ENCODE peak calls at places on chromosome 19, in seven cellular contexts. O, C, V, D, I, E and S are unnamed samples.

GRCh38 chr19:7535993-7536685 is 622 bp downstream of the PNPLA6 start:
- DNase-seq in C (no peak), D (no peak), O (no peak), E (no peak), I (no peak), V (no peak), S (no peak)

GRCh38 chr19:38831142-38831605 is 420 bp downstream of the ECH1 start:
- DNase-seq in D (no peak), V (no peak), C (peak), E (peak), O (no peak), I (peak), S (peak)

GRCh38 chr19:58356236-58356970 is 3.1 kb upstream of the A1BG start:
- DNase-seq in I (no peak), O (peak), V (peak), E (peak), D (no peak), C (peak), S (peak)

GRCh38 chr19:1773173-1773572 is 19.9 kb downstream of the ONECUT3 start:
- DNase-seq in D (no peak), V (no peak), I (no peak), O (no peak), E (no peak), C (no peak), S (no peak)

GRCh38 chr19:18611327-18612050 is 1.2 kb upstream of the TMEM59L start:
- DNase-seq in I (peak), V (no peak), O (no peak), E (no peak), D (no peak), C (no peak), S (no peak)

GRCh38 chr19:58395220-58395978 is at the start of gene RNF225:
- DNase-seq in O (no peak), V (no peak), I (no peak), E (no peak), D (peak), C (no peak), S (no peak)

GRCh38 chr19:46404884-46405658 is 8.3 kb downstream of the CCDC8 start:
- DNase-seq in E (no peak), V (no peak), C (no peak), O (no peak), D (no peak), I (peak), S (peak)

GRCh38 chr19:46220038-46220615 is 9.4 kb upstream of the IGFL1 start:
- DNase-seq in O (no peak), E (no peak), V (no peak), D (no peak), C (no peak), I (no peak), S (no peak)

GRCh38 chr19:10115392-10116084 is 4.0 kb downstream of the P2RY11 start:
- DNase-seq in C (no peak), O (no peak), E (no peak), V (no peak), I (no peak), D (peak), S (no peak)

GRCh38 chr19:39236527-39236926 is 8.3 kb downstream of the IFNL3 start:
- DNase-seq in O (no peak), D (no peak), V (no peak), E (no peak), I (no peak), C (no peak), S (no peak)

GRCh38 chr19:4983346-4984105 is 14.6 kb downstream of the KDM4B start:
- DNase-seq in E (no peak), C (no peak), I (no peak), D (no peak), O (no peak), V (no peak), S (no peak)

GRCh38 chr19:42023121-42023942 is 29.3 kb upstream of the ATP1A3 start:
- DNase-seq in I (peak), V (no peak), E (no peak), C (no peak), D (peak), O (no peak), S (peak)

GRCh38 chr19:51593138-51593890 is 22.2 kb downstream of the ZNF175 start:
- DNase-seq in I (no peak), V (no peak), C (no peak), D (no peak), O (no peak), E (no peak), S (no peak)

GRCh38 chr19:16378291-16378889 is 53.8 kb downstream of the KLF2 start:
- DNase-seq in I (no peak), O (no peak), V (no peak), D (no peak), C (no peak), E (no peak), S (no peak)

GRCh38 chr19:7505288-7505681 is 10.6 kb upstream of the ZNF358 start:
- DNase-seq in E (no peak), C (no peak), V (no peak), D (no peak), I (no peak), O (no peak), S (no peak)

GRCh38 chr19:18763674-18764590 is 27.2 kb downstream of the COMP start:
- DNase-seq in V (no peak), I (no peak), E (no peak), C (no peak), D (no peak), O (no peak), S (no peak)

GRCh38 chr19:16496613-16496983 is 404 bp downstream of the C19orf44 start:
- DNase-seq in O (no peak), D (no peak), E (no peak), C (no peak), I (no peak), V (no peak), S (no peak)

GRCh38 chr19:17325881-17326594 is 8.6 kb downstream of the ANO8 start:
- DNase-seq in D (no peak), V (no peak), C (no peak), E (peak), O (no peak), I (no peak), S (no peak)